ENCODE peak calls at places on chromosome 17, in five cellular contexts. M is neuronal stem cell, E is heart right ventricle, L is spleen, O is body of pancreas. U is an unnamed sample.

GRCh38 chr17:77153487-77153886 is 12.7 kb downstream of the SEC14L1 start:
- DNase-seq in O (no peak), L (no peak), M (no peak), E (no peak), U (no peak)

GRCh38 chr17:35117984-35118383 is 1.7 kb downstream of the RAD51D start:
- DNase-seq in L (no peak), E (no peak), O (no peak), M (no peak), U (no peak)

GRCh38 chr17:1829579-1830257 is at the start of the genes RPA1 and SMYD4:
- DNase-seq in L (peak; percentile 97), O (peak; percentile 86), E (peak; percentile 90), M (peak; percentile 88), U (peak; percentile 93)

GRCh38 chr17:78414178-78415162 is 36.0 kb downstream of the PGS1 start:
- DNase-seq in E (no peak), O (no peak), L (peak; percentile 85), M (no peak), U (no peak)

GRCh38 chr17:77892031-77892430 is 66.5 kb upstream of the TNRC6C start:
- DNase-seq in E (no peak), L (peak; percentile 39), M (no peak), O (no peak), U (no peak)

GRCh38 chr17:77164483-77165030 is 23.8 kb downstream of the SEC14L1 start:
- DNase-seq in O (no peak), E (no peak), L (no peak), M (no peak), U (peak; percentile 64)

GRCh38 chr17:49029841-49030240 is 32.7 kb downstream of the IGF2BP1 start:
- DNase-seq in M (no peak), O (no peak), E (no peak), L (no peak), U (no peak)

GRCh38 chr17:17289091-17289490 is 8.0 kb upstream of the COPS3 start:
- DNase-seq in O (no peak), M (no peak), E (no peak), L (no peak), U (no peak)

GRCh38 chr17:72030067-72030899 is 90.5 kb upstream of the SOX9 start:
- DNase-seq in L (no peak), O (peak; percentile 48), M (peak; percentile 45), E (peak; percentile 15), U (no peak)

GRCh38 chr17:6269474-6269873 is 165.4 kb downstream of the AIPL1 start:
- DNase-seq in E (peak; percentile 35), M (peak; percentile 76), O (peak; percentile 13), L (no peak), U (peak; percentile 71)

GRCh38 chr17:6092923-6093468 is 22.8 kb downstream of the WSCD1 start:
- DNase-seq in O (no peak), L (peak; percentile 41), M (no peak), E (no peak), U (no peak)

GRCh38 chr17:35900280-35900679 is 20.1 kb upstream of the CCL5 start:
- DNase-seq in L (no peak), M (no peak), E (no peak), O (no peak), U (no peak)

GRCh38 chr17:21375757-21376584 is at the start of gene KCNJ12:
- DNase-seq in L (no peak), M (no peak), O (no peak), E (peak; percentile 58), U (no peak)

GRCh38 chr17:76884995-76885896 is 17.0 kb downstream of the MGAT5B start:
- DNase-seq in E (no peak), L (no peak), O (no peak), M (no peak), U (no peak)

GRCh38 chr17:72715906-72716572 is 376.4 kb downstream of the SLC39A11 start:
- DNase-seq in M (no peak), E (no peak), L (no peak), O (peak; percentile 14), U (no peak)

GRCh38 chr17:1958134-1958881 is 66.8 kb downstream of the RTN4RL1 start:
- DNase-seq in O (no peak), L (no peak), M (no peak), E (no peak), U (no peak)

DNA sequence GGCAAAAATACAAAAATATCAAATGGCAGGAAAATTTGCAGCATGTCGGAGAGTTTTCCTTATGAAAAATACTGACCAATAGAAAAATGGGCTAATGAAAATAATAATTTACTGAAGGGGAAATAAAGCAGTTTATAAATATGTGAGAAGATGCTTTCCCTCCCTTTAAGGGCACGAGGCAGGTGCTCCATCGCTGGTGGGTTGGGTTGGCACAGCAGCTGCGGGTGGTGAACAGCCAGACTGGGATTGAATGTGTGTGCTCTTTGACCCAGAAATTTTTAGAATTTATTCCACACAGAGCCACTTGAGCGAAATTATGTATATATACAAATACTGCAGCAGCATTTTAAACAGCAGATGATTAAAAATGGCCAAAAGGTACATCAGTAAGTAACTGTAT is 109.1 kb upstream of the ZNF750 start:
- DNase-seq in L (no peak), M (no peak), E (no peak), O (no peak), U (no peak)
- H3K9me3 ChIP-seq in L (peaks cover 62% of the 10 kb centered on the region), M (peaks cover 86% of the 10 kb centered on the region), E (peaks cover 8% of the 10 kb centered on the region), O (no peaks in the 10 kb centered on the region), U (peaks cover 20% of the 10 kb centered on the region)

DNA sequence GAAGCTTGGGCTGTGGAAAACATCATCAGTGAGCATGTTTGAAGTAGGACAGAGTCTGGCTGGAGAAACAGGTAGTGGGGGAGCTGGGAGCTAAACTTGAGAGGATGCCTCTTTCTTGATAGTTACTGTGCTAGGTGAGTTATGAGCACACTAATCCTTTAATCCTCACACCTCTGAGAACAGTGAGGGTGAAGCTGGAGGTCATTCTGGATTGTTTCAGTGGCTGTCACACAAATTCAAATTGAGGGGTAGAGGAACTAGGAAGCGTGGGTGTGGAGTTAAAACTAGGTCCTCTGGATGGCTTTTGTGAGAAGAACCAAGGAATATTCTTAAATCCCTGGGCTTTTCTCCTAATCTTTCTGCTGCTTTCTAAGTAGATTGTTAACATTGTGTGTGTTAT is 3.3 kb downstream of the AKAP1 start:
- DNase-seq in O (no peak), M (no peak), E (no peak), L (no peak), U (peak; percentile 55)
- H3K4me1 ChIP-seq in O (peaks cover 73% of the 10 kb centered on the region), M (peaks cover 30% of the 10 kb centered on the region), E (peaks cover 70% of the 10 kb centered on the region), L (peaks cover 23% of the 10 kb centered on the region), U (peaks cover 30% of the 10 kb centered on the region)

GRCh38 chr17:29709861-29710849 is 87.4 kb upstream of the CORO6 start:
- DNase-seq in L (no peak), E (no peak), O (no peak), M (no peak), U (no peak)

GRCh38 chr17:29710891-29711418 is 88.2 kb upstream of the CORO6 start:
- DNase-seq in M (no peak), O (no peak), L (no peak), E (no peak), U (no peak)

GRCh38 chr17:29706045-29706431 is 83.3 kb upstream of the CORO6 start:
- DNase-seq in M (no peak), L (no peak), E (no peak), O (no peak), U (no peak)

GRCh38 chr17:29705352-29705751 is 82.6 kb upstream of the CORO6 start:
- DNase-seq in E (no peak), O (no peak), L (no peak), M (no peak), U (no peak)

GRCh38 chr17:29707212-29707571 is 84.5 kb upstream of the CORO6 start:
- DNase-seq in L (no peak), E (no peak), M (no peak), O (no peak), U (no peak)
- H3K4me3 ChIP-seq in L (peak overlapping the region; percentile 1), E (no peak overlapping the region), M (no peak overlapping the region), O (no peak overlapping the region), U (no peak overlapping the region)

DNA sequence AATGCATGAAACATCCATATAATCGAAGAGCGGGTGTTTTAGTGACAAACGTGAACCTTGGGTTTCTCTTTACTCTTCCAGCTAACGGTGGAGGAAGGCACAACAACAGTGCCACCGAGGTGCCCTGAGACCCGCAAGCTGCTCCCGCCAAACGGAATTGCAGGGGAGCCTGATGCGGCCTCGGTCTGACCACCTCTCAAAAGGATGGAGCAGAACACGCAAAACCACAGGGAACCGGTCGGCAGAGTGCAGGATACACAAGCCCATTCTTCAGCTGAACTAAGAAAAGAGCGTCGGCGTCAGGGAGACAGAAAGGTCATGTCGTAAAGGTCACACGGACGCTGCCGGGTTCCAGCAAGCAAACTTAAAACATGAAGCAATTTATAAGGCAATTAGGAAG is 109.5 kb upstream of the ZNF750 start:
- DNase-seq in L (peak; percentile 27), E (no peak), M (no peak), O (no peak), U (no peak)
- H3K9me3 ChIP-seq in L (peaks cover 62% of the 10 kb centered on the region), E (peaks cover 8% of the 10 kb centered on the region), M (peaks cover 84% of the 10 kb centered on the region), O (no peaks in the 10 kb centered on the region), U (peaks cover 16% of the 10 kb centered on the region)

GRCh38 chr17:8724451-8724850 is 20.2 kb downstream of the CCDC42 start:
- DNase-seq in O (no peak), M (no peak), L (no peak), E (no peak), U (no peak)
- H3K4me1 ChIP-seq in O (no peaks in the 10 kb centered on the region), M (peaks cover 19% of the 10 kb centered on the region), L (no peaks in the 10 kb centered on the region), E (peaks cover 7% of the 10 kb centered on the region), U (no peaks in the 10 kb centered on the region)

DNA sequence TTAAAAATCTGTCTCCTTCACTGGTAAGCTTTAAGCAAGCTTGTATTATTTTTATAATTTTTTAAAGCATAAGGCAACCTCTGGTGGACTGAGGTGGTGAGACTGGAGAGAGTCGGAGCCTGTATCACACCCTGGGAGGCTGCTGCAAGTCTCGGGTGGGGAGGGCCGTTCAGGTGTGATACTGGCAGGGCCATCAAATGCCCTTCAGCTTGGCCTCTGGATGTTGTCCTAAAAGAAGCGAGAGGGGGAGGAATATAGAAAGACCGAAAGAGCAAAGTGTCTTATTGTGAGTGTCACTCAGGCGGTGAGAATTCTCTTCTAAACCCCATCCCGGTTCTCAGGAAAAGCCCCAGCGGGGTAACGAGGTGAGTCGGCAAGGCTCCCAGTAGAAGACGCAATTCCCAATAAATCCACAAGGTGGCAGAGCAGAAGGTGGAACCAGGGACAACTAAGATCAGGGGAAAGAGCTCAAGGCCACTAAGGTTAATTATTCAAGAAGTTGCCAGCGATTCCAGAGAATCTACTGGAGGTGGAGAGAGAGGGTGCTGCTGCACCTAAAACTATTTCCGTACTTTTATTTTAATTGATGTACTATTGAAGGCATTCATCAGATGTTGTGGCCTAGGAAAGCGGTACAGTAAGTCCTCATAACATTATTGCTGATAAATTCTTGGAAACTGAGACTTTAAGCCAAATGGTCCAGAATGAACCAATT is 14.1 kb downstream of the C17orf67 start:
- DNase-seq in O (peak; percentile 87), M (peak; percentile 63), E (no peak), L (peak; percentile 63), U (peak; percentile 89)
- H3K4me3 ChIP-seq in O (no peak overlapping the region), M (no peak overlapping the region), E (no peak overlapping the region), L (no peak overlapping the region), U (no peak overlapping the region)